ENCODE peak calls at places on chromosome 3, in ten cellular contexts. P is psoas muscle; L is AG04450; A is cardiac muscle cell; E is HCT116; B is fibroblast of lung; I is effector memory CD4-positive, alpha-beta T cell; C is body of pancreas; H is adrenal gland; T is endodermal cell. V is an unnamed sample.

GRCh38 chr3:149547954-149548728 is 73.6 kb downstream of the TM4SF4 start:
- DNase-seq in P (peak; percentile 43), L (peak; percentile 77), A (peak; percentile 94), E (no peak), B (peak; percentile 85), I (no peak), C (peak; percentile 66), H (peak; percentile 81), T (no peak), V (no peak)

GRCh38 chr3:138136208-138136607 is 4.0 kb upstream of the A4GNT start:
- DNase-seq in P (no peak), L (no peak), A (no peak), E (no peak), B (no peak), I (no peak), C (no peak), H (no peak), T (no peak), V (no peak)

GRCh38 chr3:190076138-190076537 is 44.6 kb downstream of the P3H2 start:
- DNase-seq in P (no peak), L (no peak), A (peak; percentile 44), E (no peak), B (peak; percentile 67), I (no peak), C (no peak), H (peak; percentile 43), T (no peak), V (no peak)

GRCh38 chr3:183278479-183279088 is 25.5 kb downstream of the B3GNT5 start:
- DNase-seq in P (no peak), L (no peak), A (no peak), E (no peak), B (no peak), I (no peak), C (no peak), H (no peak), T (no peak), V (no peak)

GRCh38 chr3:171980578-171981270 is 58.7 kb upstream of the FNDC3B start:
- DNase-seq in P (no peak), L (no peak), A (peak; percentile 86), E (no peak), B (no peak), I (no peak), C (no peak), H (no peak), T (no peak), V (no peak)

GRCh38 chr3:148226246-148226645 is 471.5 kb upstream of the AGTR1 start:
- DNase-seq in P (no peak), L (no peak), A (no peak), E (no peak), B (no peak), I (no peak), C (no peak), H (no peak), T (no peak), V (no peak)

GRCh38 chr3:134840459-134840858 is 45.4 kb downstream of the EPHB1 start:
- DNase-seq in P (no peak), L (no peak), A (no peak), E (no peak), B (no peak), I (no peak), C (no peak), H (no peak), T (no peak), V (no peak)

GRCh38 chr3:177195242-177195940 is 1.9 kb downstream of the TBL1XR1 start:
- DNase-seq in P (no peak), L (no peak), A (peak; percentile 72), E (no peak), B (no peak), I (no peak), C (peak; percentile 36), H (no peak), T (peak; percentile 62), V (no peak)

GRCh38 chr3:53495518-53496501 is 1.4 kb downstream of the CACNA1D start:
- DNase-seq in P (no peak), L (no peak), A (no peak), E (no peak), B (no peak), I (no peak), C (peak; percentile 35), H (peak; percentile 27), T (peak; percentile 73), V (no peak)
- H3K4me3 ChIP-seq in P (peak overlapping the region; percentile 54), L (no peak overlapping the region), A (peak overlapping the region; percentile 43), E (no peak overlapping the region), B (no peak overlapping the region), I (no peak overlapping the region), C (peak overlapping the region; percentile 0), H (peak overlapping the region; percentile 63), T (peak overlapping the region; percentile 71), V (peak overlapping the region; percentile 47)

GRCh38 chr3:48897401-48898376 is 993 bp downstream of the SLC25A20 start:
- DNase-seq in P (no peak), L (no peak), A (peak; percentile 21), E (no peak), B (peak; percentile 7), I (no peak), C (peak; percentile 17), H (no peak), T (peak; percentile 45), V (no peak)

GRCh38 chr3:48898383-48899234 is at the start of gene SLC25A20:
- DNase-seq in P (peak; percentile 95), L (peak; percentile 49), A (peak; percentile 91), E (peak; percentile 75), B (peak; percentile 86), I (peak; percentile 75), C (peak; percentile 94), H (peak; percentile 94), T (peak; percentile 98), V (peak; percentile 89)

GRCh38 chr3:48896991-48897390 is 1.7 kb downstream of the SLC25A20 start:
- DNase-seq in P (no peak), L (no peak), A (peak; percentile 14), E (no peak), B (peak; percentile 8), I (no peak), C (no peak), H (no peak), T (no peak), V (no peak)

DNA sequence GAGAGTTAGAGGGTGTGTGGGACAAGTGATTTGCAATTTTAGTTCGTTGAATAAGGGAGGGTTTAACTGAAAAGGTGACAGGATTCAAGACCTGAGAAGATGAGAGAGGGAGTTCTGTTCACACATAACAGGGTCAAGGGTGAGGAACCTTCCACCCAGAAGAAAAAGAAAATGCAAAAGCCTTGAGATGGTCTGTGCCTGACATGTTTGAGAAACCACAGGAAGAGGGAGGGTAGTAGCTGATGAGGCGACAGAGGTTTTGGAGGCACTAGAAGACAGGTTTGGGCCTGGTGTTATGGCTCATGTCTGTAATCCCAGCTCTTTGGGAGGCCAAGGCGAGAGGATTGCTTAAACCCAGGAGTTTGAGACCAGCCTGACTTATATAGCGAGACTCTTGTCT is 616 bp upstream of the SLC25A20 start:
- DNase-seq in P (no peak), L (no peak), A (peak; percentile 2), E (no peak), B (no peak), I (no peak), C (no peak), H (no peak), T (no peak), V (no peak)
- H3K27ac ChIP-seq in P (peak overlapping the region; percentile 83), L (no peak overlapping the region), A (no peak overlapping the region), E (peak overlapping the region; percentile 26), B (no peak overlapping the region), I (peak overlapping the region; percentile 60), C (peak overlapping the region; percentile 80), H (no peak overlapping the region), T (no peak overlapping the region), V (no peak overlapping the region)

GRCh38 chr3:6437631-6438030 is 423.3 kb upstream of the GRM7 start:
- DNase-seq in P (no peak), L (no peak), A (no peak), E (no peak), B (no peak), I (no peak), C (no peak), H (no peak), T (no peak), V (no peak)

GRCh38 chr3:6438031-6438430 is 422.9 kb upstream of the GRM7 start:
- DNase-seq in P (no peak), L (no peak), A (no peak), E (no peak), B (no peak), I (no peak), C (no peak), H (no peak), T (no peak), V (no peak)

GRCh38 chr3:6444888-6445658 is 415.8 kb upstream of the GRM7 start:
- DNase-seq in P (no peak), L (no peak), A (no peak), E (no peak), B (no peak), I (no peak), C (no peak), H (no peak), T (no peak), V (no peak)

DNA sequence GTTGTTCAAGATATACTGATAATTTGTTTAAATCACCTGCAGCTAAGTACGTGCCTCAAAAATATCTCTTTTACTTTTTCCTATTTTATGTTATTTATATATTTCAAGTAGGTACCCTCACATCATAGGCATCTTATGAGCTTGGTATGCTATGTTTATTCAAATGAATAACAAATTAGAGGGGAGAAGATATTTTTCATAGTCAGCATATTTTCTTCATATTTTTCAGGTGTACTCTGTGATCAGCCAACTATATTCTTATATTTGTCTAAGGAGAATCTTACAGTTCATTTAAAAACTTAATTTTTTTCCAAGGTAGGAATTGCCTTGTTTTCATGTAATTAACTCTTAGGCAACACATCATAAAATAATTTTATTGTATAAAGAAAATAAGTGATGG is 421.1 kb upstream of the GRM7 start:
- DNase-seq in P (no peak), L (no peak), A (no peak), E (no peak), B (no peak), I (no peak), C (no peak), H (no peak), T (no peak), V (no peak)
- H3K9me3 ChIP-seq in P (no peaks in the 10 kb centered on the region), L (peaks cover 5% of the 10 kb centered on the region), A (no peaks in the 10 kb centered on the region), E (no peaks in the 10 kb centered on the region), B (no peaks in the 10 kb centered on the region), I (no peaks in the 10 kb centered on the region), C (no peaks in the 10 kb centered on the region), H (no peaks in the 10 kb centered on the region), T (no peaks in the 10 kb centered on the region), V (no peaks in the 10 kb centered on the region)

GRCh38 chr3:186613637-186614265 is 891 bp downstream of the AHSG start:
- DNase-seq in P (no peak), L (no peak), A (no peak), E (no peak), B (no peak), I (no peak), C (no peak), H (no peak), T (no peak), V (no peak)

GRCh38 chr3:186614266-186614596 is 1.4 kb downstream of the AHSG start:
- DNase-seq in P (no peak), L (no peak), A (no peak), E (no peak), B (no peak), I (no peak), C (no peak), H (no peak), T (no peak), V (no peak)

GRCh38 chr3:186616299-186616617 is 3.4 kb downstream of the AHSG start:
- DNase-seq in P (no peak), L (no peak), A (no peak), E (no peak), B (no peak), I (no peak), C (no peak), H (no peak), T (no peak), V (no peak)

GRCh38 chr3:186612721-186613636 is at the start of gene AHSG:
- DNase-seq in P (no peak), L (no peak), A (no peak), E (no peak), B (no peak), I (no peak), C (no peak), H (no peak), T (no peak), V (no peak)

DNA sequence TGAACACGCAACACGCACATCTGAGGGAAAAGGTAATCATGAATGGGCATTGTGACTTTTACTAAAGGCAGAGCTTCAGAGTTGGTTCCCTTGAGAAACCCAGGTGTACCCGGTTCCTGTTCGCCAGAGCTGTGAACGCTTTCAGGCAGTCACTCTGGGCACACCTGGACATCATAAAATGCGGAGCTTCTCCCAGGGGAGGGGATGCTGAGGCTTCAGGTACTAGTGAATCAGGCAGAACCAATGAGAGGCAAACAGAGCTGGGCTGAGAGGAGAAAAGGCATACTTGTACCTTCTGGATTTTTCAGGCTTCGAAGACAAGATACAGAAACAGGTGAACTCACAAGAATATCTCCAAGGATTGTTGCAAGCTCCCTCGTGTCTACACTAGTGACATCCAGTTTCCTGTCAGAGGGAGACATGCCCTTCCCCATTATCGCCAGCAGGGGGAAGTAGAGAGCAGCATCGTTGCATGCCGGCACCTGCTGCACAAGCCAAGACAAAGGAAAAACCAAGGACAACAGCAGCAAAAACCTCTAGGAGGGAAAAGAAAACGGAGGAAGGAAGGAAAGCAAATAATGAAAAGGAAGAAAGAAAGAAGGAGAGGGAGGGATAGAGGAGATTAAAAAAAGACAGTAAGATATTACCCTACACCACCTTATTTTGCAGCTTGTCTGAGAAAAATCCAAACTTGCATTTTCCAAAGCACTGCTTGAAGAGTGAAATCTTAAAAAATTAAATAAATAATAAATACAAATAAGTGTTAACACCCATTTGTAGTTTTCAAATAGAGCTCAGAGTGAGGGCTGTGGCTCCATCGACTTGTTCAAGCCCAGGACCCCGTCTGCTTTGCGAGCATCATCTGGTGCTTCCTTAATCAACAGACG is 2.0 kb downstream of the AHSG start:
- DNase-seq in P (peak; percentile 61), L (peak; percentile 46), A (peak; percentile 78), E (peak; percentile 62), B (peak; percentile 66), I (peak; percentile 50), C (peak; percentile 80), H (peak; percentile 79), T (peak; percentile 93), V (peak; percentile 81)
- H3K4me3 ChIP-seq in P (no peak overlapping the region), L (no peak overlapping the region), A (no peak overlapping the region), E (no peak overlapping the region), B (no peak overlapping the region), I (no peak overlapping the region), C (no peak overlapping the region), H (no peak overlapping the region), T (no peak overlapping the region), V (no peak overlapping the region)